ENCODE peak calls at places on chromosomes 3 and 15, in nine cellular contexts. V, T, W, U, G, Y, L, Q and Z are unnamed samples.

GRCh38 chr3:179658584-179658983 is 5.7 kb downstream of the USP13 start:
- DNase-seq in L (no peak), Q (no peak), T (no peak), G (no peak), Y (no peak), V (no peak), W (no peak), U (no peak), Z (no peak)

GRCh38 chr15:41980654-41981323 is 8.4 kb upstream of the EHD4 start:
- DNase-seq in U (peak), Y (no peak), V (no peak), T (no peak), L (no peak), W (no peak), Q (no peak), G (no peak), Z (no peak)

GRCh38 chr3:122660575-122660974 is 20.1 kb upstream of the PARP14 start:
- DNase-seq in Y (no peak), G (no peak), L (no peak), T (no peak), V (no peak), Q (no peak), U (no peak), W (no peak), Z (no peak)

GRCh38 chr15:101539930-101540329 is 50.4 kb upstream of the PCSK6 start:
- DNase-seq in T (no peak), U (no peak), W (no peak), L (no peak), G (no peak), V (no peak), Y (no peak), Q (no peak), Z (no peak)

GRCh38 chr3:21894459-21895083 is 143.6 kb upstream of the ZNF385D start:
- DNase-seq in Y (peak), L (no peak), Q (peak), T (no peak), G (no peak), U (peak), W (peak), V (no peak), Z (no peak)

GRCh38 chr3:168091961-168092360 is 3.8 kb downstream of the GOLIM4 start:
- DNase-seq in U (no peak), V (no peak), Q (no peak), Y (peak), G (no peak), T (no peak), W (no peak), L (no peak), Z (no peak)

GRCh38 chr3:73068419-73068818 is 7.0 kb downstream of the EBLN2 start:
- DNase-seq in Y (no peak), U (peak), T (no peak), V (no peak), W (no peak), Q (no peak), L (no peak), G (no peak), Z (no peak)

GRCh38 chr15:34708422-34708821 is 46.4 kb downstream of the GJD2 start:
- DNase-seq in V (no peak), U (peak), T (no peak), Q (peak), Y (peak), G (no peak), L (no peak), W (peak), Z (no peak)

GRCh38 chr15:82543155-82543554 is 2.9 kb upstream of the RPS17 start:
- DNase-seq in V (no peak), Y (peak), Q (peak), G (no peak), W (peak), T (no peak), L (no peak), U (peak), Z (no peak)

GRCh38 chr3:71258116-71258515 is 325.4 kb downstream of the FOXP1 start:
- DNase-seq in G (no peak), V (no peak), Y (no peak), W (peak), Q (peak), L (no peak), U (peak), T (no peak), Z (no peak)

GRCh38 chr3:39937315-39937714 is 127.9 kb downstream of the MYRIP start:
- DNase-seq in L (no peak), Q (no peak), U (no peak), Y (no peak), G (no peak), V (no peak), W (no peak), T (no peak), Z (no peak)